ENCODE peak calls at places on chromosomes 16 and 17, in four cellular contexts. One of them, this sample, is unnamed.

GRCh38 chr16:72291121-72291520 is 119.2 kb upstream of the PMFBP1 start:
- DNase-seq in activated CD8-positive, alpha-beta memory T cell treated with anti-CD3 and anti-CD28 coated beads for 1 hour: no peak
- DNase-seq in aorta: no peak
- DNase-seq in RPMI8226: no peak
- DNase-seq in this sample: no peak

GRCh38 chr16:15990902-15991301 is 41.5 kb downstream of the ABCC1 start:
- DNase-seq in aorta: no peak
- DNase-seq in activated CD8-positive, alpha-beta memory T cell treated with anti-CD3 and anti-CD28 coated beads for 1 hour: no peak
- DNase-seq in RPMI8226: no peak
- DNase-seq in this sample: no peak

GRCh38 chr17:78884876-78885667 is 17.9 kb downstream of the CEP295NL start:
- DNase-seq in activated CD8-positive, alpha-beta memory T cell treated with anti-CD3 and anti-CD28 coated beads for 1 hour: no peak
- DNase-seq in aorta: no peak
- DNase-seq in RPMI8226: no peak
- DNase-seq in this sample: no peak

GRCh38 chr17:74642556-74642955 is 19.0 kb upstream of the CD300E start:
- DNase-seq in aorta: no peak
- DNase-seq in activated CD8-positive, alpha-beta memory T cell treated with anti-CD3 and anti-CD28 coated beads for 1 hour: no peak
- DNase-seq in RPMI8226: no peak
- DNase-seq in this sample: no peak

GRCh38 chr17:67980456-67980855 is 15.8 kb downstream of the C17orf58 start:
- DNase-seq in RPMI8226: no peak
- DNase-seq in activated CD8-positive, alpha-beta memory T cell treated with anti-CD3 and anti-CD28 coated beads for 1 hour: no peak
- DNase-seq in aorta: no peak
- DNase-seq in this sample: no peak

GRCh38 chr17:81482673-81483072 is 29.9 kb downstream of the ACTG1 start:
- DNase-seq in RPMI8226: no peak
- DNase-seq in aorta: no peak
- DNase-seq in activated CD8-positive, alpha-beta memory T cell treated with anti-CD3 and anti-CD28 coated beads for 1 hour: no peak
- DNase-seq in this sample: no peak

GRCh38 chr17:19405114-19405513 is 5.9 kb upstream of the RNF112 start:
- DNase-seq in aorta: no peak
- DNase-seq in RPMI8226: no peak
- DNase-seq in activated CD8-positive, alpha-beta memory T cell treated with anti-CD3 and anti-CD28 coated beads for 1 hour: no peak
- DNase-seq in this sample: no peak

GRCh38 chr17:48631693-48632578 is 5.8 kb upstream of the HOXB9 start:
- DNase-seq in aorta: peak
- DNase-seq in activated CD8-positive, alpha-beta memory T cell treated with anti-CD3 and anti-CD28 coated beads for 1 hour: no peak
- DNase-seq in RPMI8226: no peak
- DNase-seq in this sample: no peak

GRCh38 chr16:49277386-49277742 is 4.3 kb downstream of the CBLN1 start:
- DNase-seq in aorta: no peak
- DNase-seq in activated CD8-positive, alpha-beta memory T cell treated with anti-CD3 and anti-CD28 coated beads for 1 hour: no peak
- DNase-seq in RPMI8226: no peak
- DNase-seq in this sample: no peak